ENCODE peak calls at places on chromosomes 6 and 20, in eight cellular contexts. Q, X, F, R, G, K, W and Z are unnamed samples.

GRCh38 chr20:20548527-20549266 is 163.7 kb downstream of the RALGAPA2 start:
- DNase-seq in K (peak), Q (no peak), W (no peak), X (peak), F (no peak), R (no peak), G (no peak), Z (peak)

GRCh38 chr20:4708036-4708435 is 13.7 kb upstream of the PRND start:
- DNase-seq in K (no peak), F (no peak), Q (no peak), G (no peak), X (no peak), R (no peak), W (no peak), Z (no peak)

GRCh38 chr6:139406577-139407343 is 32.3 kb upstream of the CITED2 start:
- DNase-seq in X (peak), G (no peak), R (no peak), Q (no peak), F (no peak), K (no peak), W (no peak), Z (peak)

GRCh38 chr6:151284012-151284411 is 44.2 kb downstream of the AKAP12 start:
- DNase-seq in R (no peak), Q (no peak), F (no peak), X (no peak), W (no peak), G (no peak), K (peak), Z (peak)

GRCh38 chr20:32574296-32575226 is 10.6 kb downstream of the NOL4L start:
- DNase-seq in G (no peak), X (peak), W (peak), F (peak), Q (peak), K (no peak), R (no peak), Z (no peak)

GRCh38 chr6:144148891-144149290 is 1.4 kb upstream of the STX11 start:
- DNase-seq in R (no peak), W (no peak), Q (no peak), X (no peak), G (no peak), K (no peak), F (peak), Z (no peak)

GRCh38 chr6:138662474-138662873 is 111.1 kb upstream of the CCDC28A start:
- DNase-seq in R (no peak), G (no peak), K (no peak), F (peak), W (no peak), X (peak), Q (no peak), Z (peak)

GRCh38 chr6:112296122-112296521 is 41.8 kb upstream of the LAMA4 start:
- DNase-seq in Q (peak), R (no peak), G (no peak), K (no peak), X (peak), W (peak), F (peak), Z (peak)

GRCh38 chr6:149130093-149130872 is 187.2 kb upstream of the TAB2 start:
- DNase-seq in R (no peak), X (peak), K (no peak), G (no peak), F (peak), W (no peak), Q (no peak), Z (no peak)

GRCh38 chr20:32164984-32165735 is 42.4 kb downstream of the PLAGL2 start:
- DNase-seq in R (peak), X (no peak), F (no peak), W (no peak), Q (no peak), K (no peak), G (no peak), Z (no peak)

GRCh38 chr6:107491791-107492674 is 2.1 kb downstream of the SOBP start:
- DNase-seq in R (no peak), W (no peak), G (no peak), X (no peak), K (no peak), Q (no peak), F (peak), Z (no peak)

GRCh38 chr6:107496041-107496440 is 6.1 kb downstream of the SOBP start:
- DNase-seq in K (no peak), G (no peak), Q (no peak), R (no peak), X (no peak), W (no peak), F (no peak), Z (no peak)

GRCh38 chr6:107495196-107495643 is 5.3 kb downstream of the SOBP start:
- DNase-seq in W (no peak), R (no peak), Q (no peak), K (no peak), G (no peak), F (peak), X (no peak), Z (no peak)

GRCh38 chr6:107493158-107494057 is 3.5 kb downstream of the SOBP start:
- DNase-seq in R (no peak), Q (peak), G (no peak), W (no peak), K (no peak), X (no peak), F (peak), Z (no peak)

GRCh38 chr6:107496892-107497684 is 7.2 kb downstream of the SOBP start:
- DNase-seq in G (no peak), W (no peak), R (no peak), Q (no peak), X (no peak), F (no peak), K (no peak), Z (no peak)
- H3K27ac ChIP-seq in G (no peak), W (no peak), R (no peak), Q (no peak), X (no peak), F (no peak), K (no peak), Z (no peak)

DNA sequence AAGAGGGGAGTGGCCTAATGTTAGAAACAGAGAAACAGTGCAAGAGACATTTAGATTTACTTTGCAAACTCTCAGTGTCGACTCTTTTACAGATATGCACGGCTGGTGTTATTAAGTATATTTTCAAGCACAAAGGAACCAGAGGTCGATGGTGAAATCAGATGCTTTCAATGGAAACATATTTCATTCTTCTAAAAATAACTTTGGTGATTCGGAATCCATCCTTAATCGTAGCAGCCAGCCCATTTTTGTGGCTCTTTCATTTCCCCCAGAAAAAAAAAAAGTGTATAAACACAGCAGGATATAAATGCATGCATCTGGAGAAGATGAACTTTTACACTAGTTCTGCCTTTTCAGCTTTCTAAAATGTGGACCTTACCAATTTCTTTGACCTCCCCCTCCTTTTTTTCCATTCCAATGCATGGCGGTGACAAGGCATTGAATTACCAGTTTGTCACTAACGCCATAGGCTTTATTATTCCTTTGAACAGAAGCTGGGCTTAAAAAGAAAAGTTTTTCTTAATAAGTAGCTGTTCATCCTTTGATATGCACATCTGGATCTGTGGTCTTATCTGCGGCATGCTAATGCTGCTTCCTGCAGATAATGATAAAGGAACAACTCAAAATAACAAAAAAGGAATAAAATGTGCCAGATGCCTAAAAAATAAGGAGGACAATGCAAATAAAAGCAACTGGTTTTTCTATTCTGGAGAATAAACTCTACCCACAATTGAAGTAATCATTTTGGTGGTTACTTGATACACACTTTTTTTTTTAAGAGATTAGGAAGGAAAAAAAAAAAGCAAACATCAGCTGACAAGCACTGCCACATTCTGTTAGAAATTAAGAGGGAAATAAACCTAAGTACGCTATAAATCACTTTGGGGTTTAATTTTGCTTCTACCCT is 156.6 kb upstream of the SALL4 start:
- DNase-seq in G (no peak), W (peak), Q (no peak), K (no peak), R (no peak), X (no peak), F (peak), Z (no peak)
- H3K27ac ChIP-seq in G (no peak), W (no peak), Q (peak), K (no peak), R (no peak), X (no peak), F (no peak), Z (no peak)

DNA sequence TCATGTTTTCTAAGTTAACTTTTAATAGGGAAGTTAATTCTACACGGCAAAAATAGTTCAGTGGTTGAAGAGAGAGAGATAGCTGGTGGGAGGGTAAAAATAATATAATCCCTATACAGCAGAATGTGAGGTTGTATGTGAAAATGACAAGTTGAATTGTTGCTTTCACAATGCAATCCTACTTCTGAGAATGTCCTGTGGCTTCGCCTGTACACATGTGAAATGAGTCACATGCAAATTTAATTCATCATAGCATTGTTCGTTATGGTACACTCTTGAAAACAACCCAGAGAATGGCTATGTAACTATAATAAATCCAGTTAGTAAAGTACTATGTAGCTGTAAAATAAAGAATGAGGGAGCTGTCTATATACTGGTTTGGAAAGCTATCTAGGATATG is 46.1 kb upstream of the HINT3 start:
- DNase-seq in X (no peak), R (no peak), K (peak), G (no peak), F (peak), Q (no peak), W (no peak), Z (peak)
- H3K27ac ChIP-seq in X (no peak), R (no peak), K (no peak), G (no peak), F (no peak), Q (no peak), W (no peak), Z (peak)

DNA sequence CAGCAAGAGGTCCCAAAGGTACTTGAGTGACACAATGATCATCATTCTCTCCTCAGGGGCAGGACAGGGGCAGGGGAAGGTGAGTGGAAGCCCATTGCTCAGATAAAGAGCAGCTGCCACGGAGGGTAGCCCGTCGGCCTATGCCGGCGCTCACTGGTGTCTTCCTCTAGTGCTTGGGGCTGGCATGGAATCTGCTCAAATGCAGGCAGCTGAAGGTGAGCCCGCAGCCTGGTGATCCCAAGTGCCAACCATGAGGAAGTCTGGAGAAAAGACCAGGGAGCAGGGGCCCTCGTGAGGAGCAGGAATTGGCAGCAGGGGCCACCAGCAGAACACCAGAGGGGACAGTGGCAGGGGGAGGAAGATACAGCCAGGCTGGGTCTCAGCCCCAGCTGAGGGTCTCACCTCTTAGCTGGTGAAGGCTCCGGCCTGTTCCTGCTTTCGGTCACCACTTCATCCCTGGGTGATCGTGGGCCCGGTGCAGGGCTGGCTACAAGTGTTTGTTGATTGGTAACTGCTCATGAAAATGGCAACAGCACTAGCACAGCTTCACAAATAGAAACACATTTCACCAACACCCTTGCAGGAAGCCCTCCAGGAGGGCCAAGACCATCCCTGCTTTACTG is 24.7 kb downstream of the RBCK1 start:
- DNase-seq in R (peak), Q (no peak), F (no peak), W (no peak), X (no peak), K (no peak), G (no peak), Z (no peak)
- H3K27ac ChIP-seq in R (no peak), Q (no peak), F (no peak), W (no peak), X (no peak), K (peak), G (no peak), Z (no peak)

GRCh38 chr20:3382836-3383235 is 24.6 kb downstream of the DNAAF9 start:
- DNase-seq in G (no peak), K (no peak), X (no peak), F (no peak), R (no peak), Q (no peak), W (no peak), Z (no peak)
- H3K27ac ChIP-seq in G (no peak), K (no peak), X (no peak), F (no peak), R (no peak), Q (no peak), W (no peak), Z (no peak)

GRCh38 chr6:170122676-170123075 is 168.2 kb downstream of the DLL1 start:
- DNase-seq in R (peak), F (no peak), W (peak), X (no peak), G (no peak), Q (no peak), K (no peak), Z (peak)
- H3K27ac ChIP-seq in R (no peak), F (no peak), W (no peak), X (no peak), G (no peak), Q (no peak), K (no peak), Z (no peak)

DNA sequence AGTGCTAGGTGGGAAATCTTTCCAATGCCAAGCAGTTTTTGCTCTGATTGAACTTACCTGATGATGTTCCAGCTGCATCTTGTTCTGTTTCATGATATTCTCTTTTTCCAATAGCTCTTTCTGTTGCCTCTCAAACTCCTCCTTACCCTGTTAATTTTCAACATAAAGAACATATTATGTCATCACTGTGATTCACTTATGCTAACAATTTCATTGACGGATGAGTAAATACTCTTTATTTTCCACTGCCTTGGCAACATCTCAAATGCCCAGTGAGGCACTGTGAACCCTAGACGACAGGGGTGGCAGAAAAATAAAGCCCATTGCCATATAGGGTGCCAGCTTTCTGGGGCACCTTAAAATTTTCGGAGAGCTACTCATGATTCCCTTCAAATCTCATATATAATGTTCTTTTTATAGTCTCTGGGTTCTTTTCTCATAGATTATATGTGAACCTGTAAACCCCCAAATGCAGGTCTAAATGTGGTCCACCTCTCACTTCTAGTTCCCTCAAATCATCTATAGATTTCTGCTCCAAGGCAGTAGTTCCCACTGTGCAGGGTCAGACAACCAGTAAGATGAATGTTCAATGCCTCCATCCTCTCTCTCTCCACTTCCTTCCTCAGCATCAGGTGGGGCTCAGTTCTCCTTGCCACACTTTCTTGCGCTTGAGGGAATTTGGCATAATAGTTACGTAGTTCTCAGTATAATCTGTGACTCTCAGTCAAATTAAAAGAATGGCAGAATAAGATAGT is 44.1 kb downstream of the NEDD9 start:
- DNase-seq in R (no peak), X (no peak), Q (no peak), K (peak), F (no peak), G (no peak), W (no peak), Z (peak)
- H3K27ac ChIP-seq in R (no peak), X (no peak), Q (no peak), K (no peak), F (no peak), G (no peak), W (no peak), Z (no peak)

DNA sequence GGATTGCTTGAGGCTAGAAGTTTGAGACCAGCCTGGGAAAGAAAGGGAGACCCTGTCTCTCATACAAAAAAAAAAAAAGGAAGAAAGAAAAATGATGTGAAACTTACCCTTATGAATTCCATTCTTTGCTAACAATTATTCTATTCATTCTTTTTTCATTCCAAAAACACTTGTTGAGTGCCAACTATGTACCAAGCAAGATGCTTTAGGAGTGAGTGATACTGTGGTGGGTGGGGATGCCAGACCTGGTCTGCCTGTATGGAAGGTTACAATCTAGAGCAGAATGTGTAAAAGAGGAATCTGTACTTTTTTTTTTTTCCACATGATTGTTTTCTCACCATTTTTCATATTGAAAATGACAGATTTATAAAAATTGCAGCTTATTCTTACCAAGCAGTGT is 73.8 kb upstream of the TULP1 start:
- DNase-seq in G (no peak), X (no peak), K (no peak), R (no peak), W (no peak), Q (no peak), F (no peak), Z (no peak)
- H3K27ac ChIP-seq in G (peak), X (no peak), K (no peak), R (peak), W (no peak), Q (no peak), F (no peak), Z (no peak)

DNA sequence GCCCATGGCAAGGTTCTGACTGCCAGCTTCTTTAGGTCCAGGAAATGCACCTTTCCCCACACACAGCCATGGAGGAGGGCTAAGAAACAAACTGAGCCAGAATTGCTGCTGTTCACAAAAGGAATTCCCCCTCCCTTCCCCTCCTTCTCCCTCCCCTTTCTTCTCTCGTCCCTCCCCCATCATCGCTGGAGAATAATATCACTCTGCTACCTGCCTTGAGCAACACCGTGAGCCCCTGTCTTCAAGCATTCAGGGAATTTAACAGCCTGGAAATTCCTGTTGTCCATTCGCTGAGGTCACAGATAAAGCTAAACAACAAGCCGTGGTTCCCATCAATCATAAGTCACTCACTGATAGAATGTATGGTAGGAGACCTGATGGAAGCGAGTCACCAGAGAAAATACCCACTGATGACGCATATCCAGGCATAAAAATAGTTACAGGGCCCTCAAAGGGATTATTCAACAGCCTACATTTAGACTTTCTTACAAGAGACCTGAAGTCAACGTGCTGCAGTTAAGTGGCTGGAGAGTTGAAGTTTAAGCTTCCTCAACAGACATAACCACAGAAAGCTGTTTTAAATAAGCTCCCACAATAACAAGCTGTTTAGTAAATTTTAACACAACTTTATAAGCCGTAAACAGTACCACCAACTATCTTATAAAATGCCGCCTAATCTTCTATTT is 59.7 kb downstream of the HIVEP2 start:
- DNase-seq in G (no peak), X (peak), R (no peak), Q (peak), W (peak), K (peak), F (peak), Z (peak)
- H3K27ac ChIP-seq in G (peak), X (peak), R (peak), Q (peak), W (peak), K (peak), F (peak), Z (peak)

DNA sequence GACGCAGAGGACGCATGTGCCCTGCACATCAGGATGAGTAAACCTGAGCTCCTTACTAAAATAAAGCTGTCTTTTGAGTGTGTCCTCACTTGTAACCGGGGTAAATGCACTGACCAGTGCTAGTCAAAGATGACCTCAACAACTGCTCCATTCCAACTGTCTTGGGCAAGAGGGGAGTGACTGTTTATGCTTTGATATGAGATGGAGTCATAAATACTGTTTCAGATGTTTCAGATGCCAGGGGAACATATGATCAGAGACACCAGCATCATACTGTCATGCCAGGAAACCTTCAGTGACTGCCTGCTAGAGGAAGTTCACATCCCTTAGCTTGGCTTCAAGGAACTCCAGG is 13.8 kb upstream of the TRAM2 start:
- DNase-seq in Q (no peak), R (no peak), W (no peak), F (peak), G (no peak), X (no peak), K (no peak), Z (no peak)
- H3K27ac ChIP-seq in Q (no peak), R (no peak), W (no peak), F (peak), G (no peak), X (no peak), K (no peak), Z (no peak)